ENCODE peak calls at places on chromosomes 3 and 15, in six cellular contexts. E, M, F, B, N and P are unnamed samples.

GRCh38 chr3:39188271-39189149 is 3.9 kb downstream of the XIRP1 start:
- DNase-seq in E (no peak), M (no peak), F (peak), B (no peak), N (peak), P (no peak)

GRCh38 chr3:190718097-190718496 is 144.4 kb downstream of the GMNC start:
- DNase-seq in E (no peak), M (no peak), F (no peak), B (no peak), N (peak), P (no peak)

GRCh38 chr3:98903705-98904481 is 2.4 kb upstream of the DCBLD2 start:
- DNase-seq in E (no peak), M (no peak), F (no peak), B (no peak), N (peak), P (no peak)

GRCh38 chr15:80999623-81000036 is 1.1 kb upstream of the TLNRD1 start:
- DNase-seq in E (no peak), M (no peak), F (no peak), B (no peak), N (no peak), P (no peak)

GRCh38 chr3:145370870-145371269 is 790.1 kb downstream of the PLOD2 start:
- DNase-seq in E (no peak), M (no peak), F (no peak), B (no peak), N (no peak), P (no peak)

GRCh38 chr15:88651293-88651692 is 12.5 kb downstream of the ISG20 start:
- DNase-seq in E (no peak), M (no peak), F (no peak), B (no peak), N (no peak), P (no peak)

GRCh38 chr3:183309276-183309675 is 56.2 kb downstream of the B3GNT5 start:
- DNase-seq in E (no peak), M (no peak), F (peak), B (no peak), N (no peak), P (no peak)

GRCh38 chr15:83011271-83012037 is at the start of gene C15orf40:
- DNase-seq in E (peak), M (peak), F (peak), B (peak), N (peak), P (peak)

GRCh38 chr3:132342183-132342582 is 25.0 kb downstream of the ACP3 start:
- DNase-seq in E (no peak), M (no peak), F (no peak), B (no peak), N (no peak), P (no peak)

GRCh38 chr3:112763258-112763657 is 83.4 kb downstream of the CD200R1L start:
- DNase-seq in E (no peak), M (no peak), F (no peak), B (no peak), N (no peak), P (no peak)

GRCh38 chr15:73991260-73991659 is 835 bp downstream of the STOML1 start:
- DNase-seq in E (peak), M (peak), F (peak), B (no peak), N (no peak), P (no peak)

GRCh38 chr15:97904196-97904572 is 56.3 kb upstream of the ARRDC4 start:
- DNase-seq in E (peak), M (no peak), F (peak), B (peak), N (peak), P (peak)

GRCh38 chr15:33706173-33706572 is 262.1 kb upstream of the CHRM5 start:
- DNase-seq in E (no peak), M (no peak), F (no peak), B (no peak), N (no peak), P (no peak)

GRCh38 chr3:124812291-124813265 is 74.6 kb downstream of the ITGB5 start:
- DNase-seq in E (peak), M (peak), F (peak), B (no peak), N (no peak), P (peak)

GRCh38 chr15:28960979-28961378 is 75.2 kb downstream of the APBA2 start:
- DNase-seq in E (no peak), M (peak), F (no peak), B (no peak), N (no peak), P (peak)

GRCh38 chr3:82506204-82506603 is 744.8 kb upstream of the GBE1 start:
- DNase-seq in E (peak), M (no peak), F (no peak), B (no peak), N (no peak), P (no peak)

GRCh38 chr15:40782609-40783227 is 12.9 kb downstream of the C15orf62 start:
- DNase-seq in E (no peak), M (no peak), F (peak), B (no peak), N (peak), P (no peak)

GRCh38 chr3:67176396-67176795 is 178.3 kb downstream of the KBTBD8 start:
- DNase-seq in E (no peak), M (no peak), F (no peak), B (no peak), N (no peak), P (no peak)

GRCh38 chr3:116085456-116085855 is 359.8 kb downstream of the LSAMP start:
- DNase-seq in E (no peak), M (no peak), F (no peak), B (no peak), N (no peak), P (no peak)

GRCh38 chr15:31391687-31392671 is 65.3 kb downstream of the KLF13 start:
- DNase-seq in E (peak), M (peak), F (peak), B (peak), N (peak), P (no peak)

GRCh38 chr3:48000212-48000611 is 16.0 kb downstream of the MAP4 start:
- DNase-seq in E (no peak), M (no peak), F (no peak), B (no peak), N (no peak), P (no peak)

GRCh38 chr3:5634411-5634810 is 446.9 kb downstream of the EDEM1 start:
- DNase-seq in E (no peak), M (no peak), F (no peak), B (no peak), N (peak), P (no peak)

GRCh38 chr15:48494646-48495045 is 150.9 kb downstream of the FBN1 start:
- DNase-seq in E (no peak), M (no peak), F (no peak), B (no peak), N (no peak), P (no peak)

GRCh38 chr3:45868213-45868612 is 18.1 kb upstream of the CCR9 start:
- DNase-seq in E (no peak), M (no peak), F (no peak), B (no peak), N (no peak), P (no peak)

GRCh38 chr15:74144153-74144775 is 13.9 kb downstream of the ISLR2 start:
- DNase-seq in E (no peak), M (no peak), F (no peak), B (no peak), N (peak), P (no peak)

DNA sequence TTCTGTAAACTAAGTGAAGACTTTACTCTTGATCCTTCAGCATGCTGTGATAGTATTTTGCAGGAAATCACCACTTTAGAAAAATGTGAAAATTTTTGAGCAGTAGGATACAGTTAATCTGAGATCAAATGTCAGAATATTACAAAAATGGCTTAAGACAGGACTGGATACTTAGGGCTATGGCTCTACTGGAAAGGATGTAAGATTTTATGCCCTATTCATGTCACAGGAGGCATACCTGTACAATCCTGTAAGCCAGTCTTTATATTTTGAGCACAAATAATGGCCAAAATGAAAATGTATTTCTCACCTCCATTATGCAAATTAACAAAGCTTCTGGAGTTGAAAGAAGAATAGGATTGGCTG is 8.6 kb upstream of the TGFBR2 start:
- DNase-seq in E (no peak), M (no peak), F (no peak), B (no peak), N (no peak), P (no peak)
- H3K27ac ChIP-seq in E (no peak), M (peak), F (no peak), B (no peak), N (no peak), P (peak)

GRCh38 chr3:138383715-138384114 is 35.3 kb downstream of the MRAS start:
- DNase-seq in E (no peak), M (no peak), F (no peak), B (no peak), N (no peak), P (no peak)

GRCh38 chr3:138378331-138378730 is 30.0 kb downstream of the MRAS start:
- DNase-seq in E (no peak), M (no peak), F (no peak), B (no peak), N (no peak), P (no peak)

GRCh38 chr3:138381950-138382715 is 33.8 kb downstream of the MRAS start:
- DNase-seq in E (peak), M (peak), F (peak), B (no peak), N (no peak), P (peak)

GRCh38 chr3:138378990-138379389 is 30.6 kb downstream of the MRAS start:
- DNase-seq in E (no peak), M (no peak), F (no peak), B (no peak), N (no peak), P (no peak)

DNA sequence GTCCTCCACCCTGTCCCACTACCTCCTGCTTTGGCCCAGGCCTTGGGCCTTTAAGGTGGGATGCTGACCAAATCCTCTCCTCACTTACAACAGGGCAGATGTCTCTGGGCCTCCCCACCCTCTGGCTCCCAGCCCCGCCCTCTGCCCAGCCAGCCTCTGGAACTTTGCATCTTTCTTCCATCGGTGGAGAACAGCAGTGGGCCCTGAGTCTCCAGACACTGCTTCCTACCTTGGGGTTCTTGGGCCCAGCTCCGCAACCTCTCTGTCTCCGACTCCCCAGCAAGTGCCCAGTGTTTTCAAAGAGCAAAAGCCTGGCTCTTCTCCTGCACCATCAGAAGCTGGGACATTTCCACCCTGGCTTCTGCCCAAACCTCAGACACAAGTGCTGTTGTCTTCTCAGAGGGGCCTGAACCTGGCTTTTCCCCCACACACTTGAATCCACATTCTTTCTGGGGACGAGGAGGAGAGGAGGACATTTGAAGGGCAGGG is 33.1 kb downstream of the MRAS start:
- DNase-seq in E (peak), M (no peak), F (peak), B (no peak), N (no peak), P (no peak)
- H3K27ac ChIP-seq in E (peak), M (peak), F (peak), B (no peak), N (no peak), P (no peak)

DNA sequence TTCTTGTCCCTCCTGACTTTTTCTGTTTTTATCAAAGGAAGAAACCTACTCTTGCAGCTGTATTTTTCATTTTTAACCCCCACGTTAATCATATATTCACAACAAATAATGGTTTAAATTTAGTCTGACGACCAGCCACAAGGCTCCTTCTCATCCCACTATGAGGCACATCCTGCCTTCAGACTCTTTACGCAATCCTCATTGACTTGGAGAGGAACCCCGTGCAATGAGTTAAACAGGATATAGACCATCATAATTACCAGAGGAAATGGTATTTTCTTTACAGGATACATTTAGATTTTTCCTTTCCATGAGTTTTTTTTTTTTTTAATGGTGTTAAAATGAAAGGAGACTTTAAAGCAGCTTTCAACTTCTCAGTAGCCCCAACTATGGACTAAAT is 68.5 kb downstream of the WWTR1 start:
- DNase-seq in E (no peak), M (no peak), F (no peak), B (no peak), N (no peak), P (peak)
- H3K27ac ChIP-seq in E (peak), M (peak), F (peak), B (no peak), N (no peak), P (peak)

GRCh38 chr3:100042577-100042981 is 71.7 kb downstream of the FILIP1L start:
- DNase-seq in E (no peak), M (no peak), F (no peak), B (no peak), N (no peak), P (no peak)

GRCh38 chr3:100040446-100040845 is 73.9 kb downstream of the FILIP1L start:
- DNase-seq in E (no peak), M (peak), F (no peak), B (no peak), N (no peak), P (no peak)

GRCh38 chr3:100042144-100042543 is 72.2 kb downstream of the FILIP1L start:
- DNase-seq in E (no peak), M (no peak), F (no peak), B (no peak), N (no peak), P (peak)

GRCh38 chr3:100040846-100041245 is 73.5 kb downstream of the FILIP1L start:
- DNase-seq in E (no peak), M (no peak), F (no peak), B (no peak), N (no peak), P (peak)

DNA sequence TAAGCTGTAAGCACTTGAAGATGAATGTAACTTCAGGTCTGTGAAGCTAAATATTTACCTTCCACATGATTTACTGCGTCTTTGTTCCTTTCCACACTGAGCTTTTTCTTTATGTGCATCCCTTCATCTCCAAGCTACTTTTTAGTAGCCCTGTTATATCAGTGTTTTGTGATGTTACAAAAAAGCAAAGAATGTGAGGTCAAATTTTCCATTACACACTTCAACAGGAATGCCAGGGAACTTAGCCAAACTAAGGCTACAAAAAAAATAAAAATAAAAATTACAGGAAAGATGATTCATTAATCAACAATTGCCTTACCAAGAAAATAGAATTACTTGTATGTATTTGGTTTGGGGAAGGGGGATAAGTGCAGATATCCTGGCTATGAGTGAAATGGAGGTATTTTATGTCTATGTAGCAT is 73.0 kb downstream of the FILIP1L start:
- DNase-seq in E (no peak), M (no peak), F (no peak), B (no peak), N (no peak), P (peak)
- H3K27ac ChIP-seq in E (peak), M (peak), F (peak), B (no peak), N (no peak), P (peak)

GRCh38 chr3:26630669-26631384 is 8.3 kb downstream of the LRRC3B start:
- DNase-seq in E (no peak), M (no peak), F (no peak), B (no peak), N (no peak), P (no peak)
- H3K27ac ChIP-seq in E (no peak), M (no peak), F (no peak), B (no peak), N (no peak), P (no peak)

DNA sequence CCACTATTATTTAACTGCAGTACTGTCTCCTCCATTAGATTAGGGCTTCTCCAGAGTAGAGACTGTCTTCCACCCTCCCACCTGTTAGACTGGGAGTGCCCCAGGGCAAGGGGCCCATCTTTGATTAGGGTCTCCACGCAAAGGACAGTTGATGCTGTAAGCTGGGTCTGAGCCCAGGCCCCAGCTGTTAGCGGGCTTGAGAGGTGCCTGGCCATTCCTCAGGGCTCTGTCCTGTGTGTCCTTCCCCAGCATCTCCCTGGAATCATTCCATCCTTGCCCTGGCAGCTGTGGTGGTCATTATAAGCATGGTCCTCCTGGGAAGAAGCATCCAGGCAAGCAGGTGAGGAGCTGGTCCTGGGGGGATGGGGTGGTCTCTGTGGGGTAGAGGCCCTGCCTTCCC is 6.1 kb downstream of the SLC51B start:
- DNase-seq in E (no peak), M (no peak), F (no peak), B (no peak), N (no peak), P (no peak)
- H3K27ac ChIP-seq in E (no peak), M (no peak), F (no peak), B (no peak), N (no peak), P (no peak)